ENCODE peak calls at places on chromosome 2, in six cellular contexts. One of them, this sample, is unnamed.

GRCh38 chr2:127225186-127225960 is 5.3 kb upstream of the CYP27C1 start:
- DNase-seq in body of pancreas: no peak
- DNase-seq in GM23338: no peak
- DNase-seq in heart left ventricle: no peak
- DNase-seq in choroid plexus epithelial cell: peak; percentile 79
- DNase-seq in AG09309: no peak
- DNase-seq in this sample: no peak

GRCh38 chr2:162245737-162246136 is 2.5 kb upstream of the FAP start:
- DNase-seq in heart left ventricle: no peak
- DNase-seq in AG09309: no peak
- DNase-seq in choroid plexus epithelial cell: peak; percentile 93
- DNase-seq in GM23338: peak; percentile 10
- DNase-seq in body of pancreas: no peak
- DNase-seq in this sample: no peak

GRCh38 chr2:233280114-233280693 is 27.4 kb upstream of the SAG start:
- DNase-seq in body of pancreas: no peak
- DNase-seq in choroid plexus epithelial cell: no peak
- DNase-seq in GM23338: no peak
- DNase-seq in heart left ventricle: no peak
- DNase-seq in AG09309: no peak
- DNase-seq in this sample: no peak

GRCh38 chr2:201971516-201972228 is 62.0 kb upstream of the FZD7 start:
- DNase-seq in body of pancreas: no peak
- DNase-seq in choroid plexus epithelial cell: no peak
- DNase-seq in AG09309: peak; percentile 68
- DNase-seq in heart left ventricle: peak; percentile 36
- DNase-seq in GM23338: no peak
- DNase-seq in this sample: no peak

GRCh38 chr2:195779491-195779890 is 122.5 kb downstream of the SLC39A10 start:
- DNase-seq in body of pancreas: no peak
- DNase-seq in heart left ventricle: no peak
- DNase-seq in choroid plexus epithelial cell: no peak
- DNase-seq in AG09309: no peak
- DNase-seq in GM23338: peak; percentile 17
- DNase-seq in this sample: no peak

GRCh38 chr2:85524567-85524923 is 14.4 kb upstream of the MAT2A start:
- DNase-seq in heart left ventricle: no peak
- DNase-seq in AG09309: no peak
- DNase-seq in GM23338: peak; percentile 43
- DNase-seq in choroid plexus epithelial cell: no peak
- DNase-seq in body of pancreas: peak; percentile 41
- DNase-seq in this sample: peak; percentile 89

GRCh38 chr2:20050712-20051517 is 513 bp downstream of the LAPTM4A start:
- DNase-seq in AG09309: no peak
- DNase-seq in GM23338: peak; percentile 73
- DNase-seq in heart left ventricle: peak; percentile 59
- DNase-seq in body of pancreas: peak; percentile 50
- DNase-seq in choroid plexus epithelial cell: peak; percentile 76
- DNase-seq in this sample: peak; percentile 56

GRCh38 chr2:18473241-18473841 is 87.1 kb downstream of the RDH14 start:
- DNase-seq in choroid plexus epithelial cell: peak; percentile 87
- DNase-seq in AG09309: peak; percentile 61
- DNase-seq in body of pancreas: peak; percentile 35
- DNase-seq in GM23338: no peak
- DNase-seq in heart left ventricle: peak; percentile 40
- DNase-seq in this sample: no peak

GRCh38 chr2:233358864-233359386 is 4.6 kb downstream of the DGKD start:
- DNase-seq in choroid plexus epithelial cell: no peak
- DNase-seq in body of pancreas: no peak
- DNase-seq in heart left ventricle: no peak
- DNase-seq in GM23338: no peak
- DNase-seq in AG09309: no peak
- DNase-seq in this sample: no peak

GRCh38 chr2:36886664-36887063 is 79.7 kb downstream of the STRN start:
- DNase-seq in choroid plexus epithelial cell: no peak
- DNase-seq in body of pancreas: no peak
- DNase-seq in heart left ventricle: no peak
- DNase-seq in AG09309: no peak
- DNase-seq in GM23338: no peak
- DNase-seq in this sample: no peak

GRCh38 chr2:36892805-36893204 is 73.5 kb downstream of the STRN start:
- DNase-seq in GM23338: no peak
- DNase-seq in body of pancreas: no peak
- DNase-seq in heart left ventricle: no peak
- DNase-seq in AG09309: no peak
- DNase-seq in choroid plexus epithelial cell: no peak
- DNase-seq in this sample: no peak

GRCh38 chr2:36885605-36886004 is 80.7 kb downstream of the STRN start:
- DNase-seq in heart left ventricle: no peak
- DNase-seq in body of pancreas: no peak
- DNase-seq in AG09309: no peak
- DNase-seq in choroid plexus epithelial cell: no peak
- DNase-seq in GM23338: no peak
- DNase-seq in this sample: no peak

GRCh38 chr2:36889782-36890181 is 76.6 kb downstream of the STRN start:
- DNase-seq in body of pancreas: no peak
- DNase-seq in AG09309: peak; percentile 88
- DNase-seq in GM23338: no peak
- DNase-seq in choroid plexus epithelial cell: peak; percentile 94
- DNase-seq in heart left ventricle: no peak
- DNase-seq in this sample: no peak
- TF ChIP-seq CTCF in body of pancreas: no peak
- TF ChIP-seq CTCF in AG09309: no peak
- TF ChIP-seq CTCF in GM23338: no peak
- TF ChIP-seq CTCF in choroid plexus epithelial cell: no peak
- TF ChIP-seq CTCF in heart left ventricle: no peak
- TF ChIP-seq CTCF in this sample: no peak

GRCh38 chr2:1620081-1620480 is 124.2 kb downstream of the PXDN start:
- DNase-seq in body of pancreas: no peak
- DNase-seq in heart left ventricle: no peak
- DNase-seq in AG09309: no peak
- DNase-seq in choroid plexus epithelial cell: no peak
- DNase-seq in GM23338: no peak
- DNase-seq in this sample: no peak

GRCh38 chr2:1621501-1621900 is 122.8 kb downstream of the PXDN start:
- DNase-seq in heart left ventricle: no peak
- DNase-seq in GM23338: no peak
- DNase-seq in choroid plexus epithelial cell: no peak
- DNase-seq in AG09309: no peak
- DNase-seq in body of pancreas: no peak
- DNase-seq in this sample: no peak

GRCh38 chr2:1623906-1624445 is 120.3 kb downstream of the PXDN start:
- DNase-seq in heart left ventricle: peak; percentile 20
- DNase-seq in choroid plexus epithelial cell: no peak
- DNase-seq in body of pancreas: no peak
- DNase-seq in AG09309: no peak
- DNase-seq in GM23338: no peak
- DNase-seq in this sample: no peak

GRCh38 chr2:1621041-1621440 is 123.3 kb downstream of the PXDN start:
- DNase-seq in GM23338: no peak
- DNase-seq in heart left ventricle: no peak
- DNase-seq in body of pancreas: no peak
- DNase-seq in choroid plexus epithelial cell: no peak
- DNase-seq in AG09309: no peak
- DNase-seq in this sample: no peak

GRCh38 chr2:1622521-1623200 is 121.7 kb downstream of the PXDN start:
- DNase-seq in choroid plexus epithelial cell: no peak
- DNase-seq in GM23338: no peak
- DNase-seq in heart left ventricle: peak; percentile 16
- DNase-seq in AG09309: no peak
- DNase-seq in body of pancreas: no peak
- DNase-seq in this sample: no peak
- TF ChIP-seq CTCF in choroid plexus epithelial cell: no peak
- TF ChIP-seq CTCF in GM23338: no peak
- TF ChIP-seq CTCF in heart left ventricle: no peak
- TF ChIP-seq CTCF in AG09309: no peak
- TF ChIP-seq CTCF in body of pancreas: no peak
- TF ChIP-seq CTCF in this sample: no peak

DNA sequence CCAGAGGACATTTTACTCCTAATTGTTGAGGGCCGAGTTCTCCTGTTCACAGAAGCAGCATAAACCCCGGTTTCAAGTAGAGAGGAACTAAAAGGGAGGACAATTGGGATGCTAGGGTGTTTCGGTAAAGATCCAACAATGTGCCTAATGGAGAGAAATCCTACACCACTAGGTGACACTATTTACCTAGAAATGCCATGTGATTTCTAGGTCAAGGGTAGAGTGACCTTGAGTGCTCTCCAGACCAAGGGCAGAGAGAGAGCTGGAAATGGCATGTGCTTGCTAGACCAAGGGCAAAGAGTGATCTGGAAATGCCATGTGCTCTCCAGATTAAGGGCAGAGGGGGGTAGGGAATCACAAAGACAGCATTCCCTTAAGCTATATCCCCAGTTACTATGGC is 472.0 kb downstream of the DCDC2C start:
- DNase-seq in heart left ventricle: no peak
- DNase-seq in AG09309: no peak
- DNase-seq in GM23338: peak; percentile 3
- DNase-seq in body of pancreas: no peak
- DNase-seq in choroid plexus epithelial cell: no peak
- DNase-seq in this sample: no peak
- TF ChIP-seq CTCF in heart left ventricle: no peak
- TF ChIP-seq CTCF in AG09309: no peak
- TF ChIP-seq CTCF in GM23338: no peak
- TF ChIP-seq CTCF in body of pancreas: no peak
- TF ChIP-seq CTCF in choroid plexus epithelial cell: no peak
- TF ChIP-seq CTCF in this sample: no peak

GRCh38 chr2:105896765-105897163 is 152.1 kb downstream of the NCK2 start:
- DNase-seq in heart left ventricle: no peak
- DNase-seq in AG09309: no peak
- DNase-seq in choroid plexus epithelial cell: no peak
- DNase-seq in body of pancreas: no peak
- DNase-seq in GM23338: peak; percentile 41
- DNase-seq in this sample: no peak
- TF ChIP-seq CTCF in heart left ventricle: no peak
- TF ChIP-seq CTCF in AG09309: no peak
- TF ChIP-seq CTCF in choroid plexus epithelial cell: peak; percentile 15
- TF ChIP-seq CTCF in body of pancreas: no peak
- TF ChIP-seq CTCF in GM23338: peak; percentile 35
- TF ChIP-seq CTCF in this sample: no peak

GRCh38 chr2:7190587-7191320 is 273.5 kb downstream of the RNF144A start:
- DNase-seq in GM23338: no peak
- DNase-seq in AG09309: no peak
- DNase-seq in body of pancreas: no peak
- DNase-seq in choroid plexus epithelial cell: peak; percentile 6
- DNase-seq in heart left ventricle: no peak
- DNase-seq in this sample: no peak
- TF ChIP-seq CTCF in GM23338: no peak
- TF ChIP-seq CTCF in AG09309: no peak
- TF ChIP-seq CTCF in body of pancreas: no peak
- TF ChIP-seq CTCF in choroid plexus epithelial cell: no peak
- TF ChIP-seq CTCF in heart left ventricle: no peak
- TF ChIP-seq CTCF in this sample: no peak

DNA sequence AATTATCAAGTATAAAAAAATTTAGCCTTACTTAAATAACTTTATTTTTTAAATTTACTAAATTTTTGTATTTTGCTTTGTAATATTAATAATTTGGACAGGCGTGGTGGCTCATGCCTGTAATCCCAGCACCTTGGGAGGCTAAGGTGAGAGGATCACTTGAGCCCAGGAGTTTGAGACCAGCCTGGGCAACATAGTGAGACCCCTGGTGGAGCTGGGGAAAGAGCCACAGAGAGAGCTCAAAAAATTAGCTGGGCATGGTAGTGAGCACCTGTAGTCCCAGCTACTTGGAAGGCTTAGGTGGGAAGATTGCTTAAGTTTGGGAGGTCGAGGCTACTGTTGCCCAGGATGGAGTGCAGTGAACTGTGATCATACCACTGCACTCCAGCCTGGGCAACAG is 143.5 kb downstream of the B3GNT2 start:
- DNase-seq in AG09309: no peak
- DNase-seq in GM23338: no peak
- DNase-seq in body of pancreas: no peak
- DNase-seq in heart left ventricle: no peak
- DNase-seq in choroid plexus epithelial cell: peak; percentile 11
- DNase-seq in this sample: no peak
- TF ChIP-seq CTCF in AG09309: no peak
- TF ChIP-seq CTCF in GM23338: no peak
- TF ChIP-seq CTCF in body of pancreas: no peak
- TF ChIP-seq CTCF in heart left ventricle: no peak
- TF ChIP-seq CTCF in choroid plexus epithelial cell: peak; percentile 42
- TF ChIP-seq CTCF in this sample: no peak

This sample was measured in adrenal gland.